ENCODE peak calls at places on chromosomes 12 and 14, in nine cellular contexts. V is HCT116, O is body of pancreas, B is heart right ventricle, Y is mucosa of descending colon, T is pancreas, C is lower lobe of right lung, Z is colonic mucosa, W is endothelial cell of umbilical vein. K is an unnamed sample.

GRCh38 chr14:102525213-102526143 is 15.9 kb upstream of the ANKRD9 start:
- DNase-seq in V (peak; percentile 39), O (no peak), B (no peak), Y (peak; percentile 65), T (no peak), C (no peak), Z (peak; percentile 70), W (no peak), K (no peak)

GRCh38 chr12:130916251-130916911 is 37.3 kb upstream of the ADGRD1 start:
- DNase-seq in V (peak; percentile 38), O (peak; percentile 63), B (peak; percentile 49), Y (peak; percentile 37), T (peak; percentile 26), C (peak; percentile 64), Z (peak; percentile 31), W (peak; percentile 6), K (no peak)

GRCh38 chr12:42568952-42569916 is 20.3 kb downstream of the PRICKLE1 start:
- DNase-seq in V (peak; percentile 49), O (no peak), B (peak; percentile 46), Y (peak; percentile 52), T (no peak), C (no peak), Z (no peak), W (peak; percentile 72), K (no peak)

GRCh38 chr12:18250313-18250916 is 10.9 kb upstream of the PIK3C2G start:
- DNase-seq in V (peak; percentile 54), O (peak; percentile 14), B (peak; percentile 28), Y (peak; percentile 62), T (no peak), C (no peak), Z (peak; percentile 38), W (peak; percentile 52), K (no peak)

GRCh38 chr14:60721331-60722162 is 2.6 kb downstream of the SIX4 start:
- DNase-seq in V (peak; percentile 54), O (peak; percentile 46), B (peak; percentile 6), Y (no peak), T (peak; percentile 48), C (peak; percentile 56), Z (peak; percentile 24), W (peak; percentile 72), K (no peak)

GRCh38 chr12:105018761-105019160 is 32.6 kb downstream of the NOPCHAP1 start:
- DNase-seq in V (no peak), O (no peak), B (no peak), Y (no peak), T (no peak), C (no peak), Z (no peak), W (no peak), K (no peak)

GRCh38 chr12:15486859-15487258 is 164.6 kb downstream of the PTPRO start:
- DNase-seq in V (no peak), O (no peak), B (no peak), Y (no peak), T (no peak), C (no peak), Z (no peak), W (no peak), K (no peak)

GRCh38 chr14:90970167-90970600 is 90.3 kb downstream of the RPS6KA5 start:
- DNase-seq in V (peak; percentile 95), O (no peak), B (no peak), Y (no peak), T (no peak), C (no peak), Z (no peak), W (peak; percentile 58), K (no peak)

GRCh38 chr14:103385994-103386491 is 828 bp downstream of the MARK3 start:
- DNase-seq in V (no peak), O (peak; percentile 45), B (peak; percentile 21), Y (peak; percentile 46), T (peak; percentile 50), C (peak; percentile 55), Z (peak; percentile 55), W (peak; percentile 44), K (no peak)

GRCh38 chr12:65891219-65891618 is 66.9 kb downstream of the HMGA2 start:
- DNase-seq in V (no peak), O (no peak), B (no peak), Y (no peak), T (no peak), C (no peak), Z (no peak), W (peak; percentile 46), K (no peak)

GRCh38 chr14:34461334-34462131 is 507 bp downstream of the SPTSSA start:
- DNase-seq in V (peak; percentile 13), O (peak; percentile 63), B (peak; percentile 48), Y (peak; percentile 78), T (peak; percentile 53), C (peak; percentile 61), Z (peak; percentile 77), W (peak; percentile 58), K (no peak)

GRCh38 chr12:113136128-113136989 is 798 bp upstream of the RASAL1 start:
- DNase-seq in V (peak; percentile 22), O (no peak), B (no peak), Y (peak; percentile 73), T (no peak), C (peak; percentile 53), Z (peak; percentile 67), W (no peak), K (no peak)

DNA sequence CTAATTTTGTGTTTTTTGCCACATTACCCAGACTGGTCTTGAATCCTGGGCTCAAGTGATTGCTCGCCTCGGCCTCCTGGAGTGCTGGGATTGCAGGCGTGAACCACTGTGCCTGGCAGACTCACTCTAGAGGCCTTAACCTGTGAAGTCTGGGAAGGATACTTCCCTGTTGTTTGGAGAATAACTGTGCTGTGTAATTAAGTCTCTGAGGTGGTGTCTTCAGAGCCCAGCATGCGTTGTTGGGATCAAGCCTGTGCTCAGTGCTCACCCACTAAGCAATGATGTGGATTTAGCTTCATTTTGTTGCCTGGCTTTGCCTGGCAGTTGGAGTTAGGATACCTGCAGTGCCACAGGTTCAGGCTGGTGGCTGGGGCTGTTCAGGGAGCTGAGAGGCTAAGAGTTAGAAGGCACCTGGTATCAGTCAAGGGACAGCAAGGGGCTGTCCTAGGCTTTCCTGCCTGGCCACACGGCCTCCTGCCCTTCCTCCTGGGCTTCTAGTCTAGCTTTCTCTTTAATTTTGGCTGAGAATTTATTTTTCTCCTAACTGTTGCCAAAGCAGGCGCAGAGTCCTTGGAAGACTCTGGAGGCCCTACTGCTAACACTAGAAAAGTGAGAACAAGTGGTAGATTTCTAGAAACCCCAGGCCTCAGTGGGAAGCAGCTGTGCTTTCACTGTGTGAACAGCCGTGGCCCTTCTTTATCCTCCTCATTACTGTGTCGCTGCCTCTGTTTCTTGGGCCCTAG is 38.5 kb downstream of the EP400 start:
- DNase-seq in V (no peak), O (no peak), B (no peak), Y (no peak), T (no peak), C (no peak), Z (no peak), W (no peak), K (no peak)
- H3K36me3 ChIP-seq in V (peaks cover 35% of the 10 kb centered on the region), O (no peaks in the 10 kb centered on the region), B (no peaks in the 10 kb centered on the region), Y (peaks cover 10% of the 10 kb centered on the region), T (no peaks in the 10 kb centered on the region), C (peaks cover 100% of the 10 kb centered on the region), Z (peaks cover 9% of the 10 kb centered on the region), W (peaks cover 20% of the 10 kb centered on the region), K (peaks cover 28% of the 10 kb centered on the region)

GRCh38 chr12:56208014-56208413 is 13.7 kb downstream of the RNF41 start:
- DNase-seq in V (no peak), O (no peak), B (no peak), Y (no peak), T (no peak), C (no peak), Z (no peak), W (no peak), K (no peak)

GRCh38 chr12:56216461-56216860 is 5.3 kb downstream of the RNF41 start:
- DNase-seq in V (no peak), O (no peak), B (no peak), Y (no peak), T (no peak), C (no peak), Z (no peak), W (no peak), K (no peak)

GRCh38 chr12:56212360-56212759 is 9.4 kb downstream of the RNF41 start:
- DNase-seq in V (no peak), O (no peak), B (no peak), Y (no peak), T (no peak), C (no peak), Z (no peak), W (no peak), K (no peak)

GRCh38 chr12:56219840-56220239 is 1.9 kb downstream of the RNF41 start:
- DNase-seq in V (no peak), O (no peak), B (no peak), Y (no peak), T (no peak), C (no peak), Z (no peak), W (no peak), K (no peak)

DNA sequence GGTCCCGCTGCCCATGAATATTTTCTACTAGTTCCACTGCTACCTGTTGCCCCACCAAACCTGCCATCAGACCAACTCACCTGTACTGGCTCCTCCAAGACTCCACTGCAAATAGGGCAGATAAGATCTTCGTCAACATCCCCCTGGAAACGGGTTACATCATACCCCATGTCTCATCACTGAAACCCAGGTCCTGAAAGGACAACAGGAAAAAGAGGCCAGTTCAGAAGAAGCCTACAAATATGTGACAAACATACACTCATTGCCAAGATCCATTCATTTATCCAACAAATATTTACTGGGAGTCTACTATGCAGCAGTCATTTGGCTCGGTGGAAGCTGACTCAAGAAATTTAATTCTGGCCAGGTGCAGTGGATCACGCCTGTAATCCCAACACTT is 7.8 kb downstream of the RNF41 start:
- DNase-seq in V (no peak), O (no peak), B (no peak), Y (no peak), T (no peak), C (no peak), Z (no peak), W (no peak), K (no peak)
- H3K36me3 ChIP-seq in V (peaks cover 34% of the 10 kb centered on the region), O (peaks cover 12% of the 10 kb centered on the region), B (peaks cover 7% of the 10 kb centered on the region), Y (no peaks in the 10 kb centered on the region), T (no peaks in the 10 kb centered on the region), C (peaks cover 85% of the 10 kb centered on the region), Z (peaks cover 12% of the 10 kb centered on the region), W (peaks cover 28% of the 10 kb centered on the region), K (peaks cover 30% of the 10 kb centered on the region)

DNA sequence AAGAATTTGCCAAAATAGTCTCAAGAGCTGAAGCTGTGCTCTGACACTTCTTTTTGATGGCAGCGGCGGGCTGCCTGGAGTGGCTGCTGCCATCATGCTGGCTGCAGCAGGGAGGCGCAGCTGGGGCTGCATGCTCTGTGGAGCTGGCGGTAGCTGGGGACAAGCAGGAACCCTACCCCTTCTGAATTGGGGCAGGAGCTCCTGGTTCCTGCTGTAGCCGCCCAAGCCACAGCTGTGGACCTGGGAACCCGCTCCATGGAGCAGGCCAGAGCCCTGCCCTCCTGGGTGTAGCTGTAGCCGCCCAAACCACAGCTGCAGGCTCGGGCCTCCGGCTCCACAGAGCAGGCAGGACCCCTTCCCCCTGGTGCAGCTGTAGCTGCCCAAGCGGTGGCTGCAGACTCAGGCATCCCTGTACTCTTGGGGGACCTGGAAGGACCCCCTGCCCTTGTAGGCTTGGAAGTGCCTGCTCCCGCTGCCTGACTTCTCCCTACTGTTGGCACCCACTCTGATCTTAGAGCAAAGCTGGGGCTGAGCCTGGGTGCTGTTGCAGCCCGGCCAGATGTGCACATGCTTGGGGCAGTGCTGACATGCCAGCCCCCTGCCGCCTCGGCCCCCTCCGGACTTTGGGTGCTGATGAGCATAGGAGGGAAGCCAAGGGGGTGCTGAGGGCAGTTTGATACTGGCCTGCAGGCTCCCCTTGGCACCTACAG is 33.3 kb downstream of the APAF1 start:
- DNase-seq in V (no peak), O (no peak), B (no peak), Y (no peak), T (no peak), C (no peak), Z (no peak), W (no peak), K (no peak)
- H3K36me3 ChIP-seq in V (no peaks in the 10 kb centered on the region), O (no peaks in the 10 kb centered on the region), B (no peaks in the 10 kb centered on the region), Y (no peaks in the 10 kb centered on the region), T (no peaks in the 10 kb centered on the region), C (peaks cover 94% of the 10 kb centered on the region), Z (peaks cover 5% of the 10 kb centered on the region), W (peaks cover 15% of the 10 kb centered on the region), K (peaks cover 13% of the 10 kb centered on the region)

GRCh38 chr12:53274445-53274844 is 6.3 kb downstream of the ESPL1 start:
- DNase-seq in V (no peak), O (no peak), B (no peak), Y (no peak), T (no peak), C (no peak), Z (no peak), W (no peak), K (no peak)
- H3K36me3 ChIP-seq in V (peaks cover 54% of the 10 kb centered on the region), O (no peaks in the 10 kb centered on the region), B (no peaks in the 10 kb centered on the region), Y (no peaks in the 10 kb centered on the region), T (no peaks in the 10 kb centered on the region), C (no peaks in the 10 kb centered on the region), Z (no peaks in the 10 kb centered on the region), W (no peaks in the 10 kb centered on the region), K (no peaks in the 10 kb centered on the region)